ENCODE peak calls at places on chromosomes 3 and 15, in ten cellular contexts. One of them, this sample, is unnamed.
A peak's percentile ranks its signal among the peaks of the same experiment; 100 is the strongest.

GRCh38 chr3:100437879-100438622 is 36.7 kb downstream of the LNP1 start:
- DNase-seq in neuronal stem cell: no peak
- DNase-seq in left lung: no peak
- DNase-seq in testis: no peak
- DNase-seq in IMR-90: no peak
- DNase-seq in stomach: no peak
- DNase-seq in Peyer's patch: no peak
- DNase-seq in H7: no peak
- DNase-seq in tibial artery: no peak
- DNase-seq in mesendoderm: no peak
- DNase-seq in this sample: no peak

GRCh38 chr3:4752201-4753072 is 226.8 kb upstream of the BHLHE40 start:
- DNase-seq in neuronal stem cell: no peak
- DNase-seq in left lung: no peak
- DNase-seq in testis: peak; percentile 36
- DNase-seq in IMR-90: peak; percentile 10
- DNase-seq in stomach: no peak
- DNase-seq in Peyer's patch: no peak
- DNase-seq in H7: no peak
- DNase-seq in tibial artery: no peak
- DNase-seq in mesendoderm: peak; percentile 47
- DNase-seq in this sample: no peak

GRCh38 chr3:49199900-49200281 is 28.5 kb downstream of the KLHDC8B start:
- DNase-seq in neuronal stem cell: no peak
- DNase-seq in left lung: no peak
- DNase-seq in testis: no peak
- DNase-seq in IMR-90: no peak
- DNase-seq in stomach: no peak
- DNase-seq in Peyer's patch: no peak
- DNase-seq in H7: no peak
- DNase-seq in tibial artery: no peak
- DNase-seq in mesendoderm: no peak
- DNase-seq in this sample: no peak

GRCh38 chr15:47624503-47624902 is 92.8 kb upstream of the SEMA6D start:
- DNase-seq in neuronal stem cell: no peak
- DNase-seq in left lung: no peak
- DNase-seq in testis: no peak
- DNase-seq in IMR-90: no peak
- DNase-seq in stomach: no peak
- DNase-seq in Peyer's patch: no peak
- DNase-seq in H7: no peak
- DNase-seq in tibial artery: no peak
- DNase-seq in mesendoderm: no peak
- DNase-seq in this sample: no peak

GRCh38 chr3:140766465-140766864 is 88.6 kb downstream of the TRIM42 start:
- DNase-seq in neuronal stem cell: no peak
- DNase-seq in left lung: no peak
- DNase-seq in testis: no peak
- DNase-seq in IMR-90: no peak
- DNase-seq in stomach: no peak
- DNase-seq in Peyer's patch: no peak
- DNase-seq in H7: no peak
- DNase-seq in tibial artery: no peak
- DNase-seq in mesendoderm: no peak
- DNase-seq in this sample: no peak

GRCh38 chr3:191499307-191500125 is 38.6 kb downstream of the PYDC2 start:
- DNase-seq in neuronal stem cell: no peak
- DNase-seq in left lung: no peak
- DNase-seq in testis: peak; percentile 88
- DNase-seq in IMR-90: peak; percentile 16
- DNase-seq in stomach: peak; percentile 36
- DNase-seq in Peyer's patch: no peak
- DNase-seq in H7: peak; percentile 42
- DNase-seq in tibial artery: no peak
- DNase-seq in mesendoderm: no peak
- DNase-seq in this sample: peak; percentile 26

GRCh38 chr3:16300282-16300681 is 35.3 kb downstream of the OXNAD1 start:
- DNase-seq in neuronal stem cell: no peak
- DNase-seq in left lung: no peak
- DNase-seq in testis: no peak
- DNase-seq in IMR-90: no peak
- DNase-seq in stomach: no peak
- DNase-seq in Peyer's patch: no peak
- DNase-seq in H7: no peak
- DNase-seq in tibial artery: no peak
- DNase-seq in mesendoderm: no peak
- DNase-seq in this sample: no peak

GRCh38 chr3:129994883-129995559 is 20.5 kb downstream of the TRH start:
- DNase-seq in neuronal stem cell: no peak
- DNase-seq in left lung: no peak
- DNase-seq in testis: no peak
- DNase-seq in IMR-90: no peak
- DNase-seq in stomach: no peak
- DNase-seq in Peyer's patch: no peak
- DNase-seq in H7: no peak
- DNase-seq in tibial artery: no peak
- DNase-seq in mesendoderm: no peak
- DNase-seq in this sample: peak; percentile 24

GRCh38 chr3:71725279-71725991 is at the start of gene EIF4E3:
- DNase-seq in neuronal stem cell: peak; percentile 45
- DNase-seq in left lung: no peak
- DNase-seq in testis: no peak
- DNase-seq in IMR-90: peak; percentile 4
- DNase-seq in stomach: peak; percentile 44
- DNase-seq in Peyer's patch: peak; percentile 27
- DNase-seq in H7: peak; percentile 95
- DNase-seq in tibial artery: no peak
- DNase-seq in mesendoderm: peak; percentile 45
- DNase-seq in this sample: peak; percentile 16

GRCh38 chr3:100709840-100710235 is 544 bp downstream of the TFG start:
- DNase-seq in neuronal stem cell: peak; percentile 66
- DNase-seq in left lung: peak; percentile 53
- DNase-seq in testis: peak; percentile 54
- DNase-seq in IMR-90: peak; percentile 20
- DNase-seq in stomach: no peak
- DNase-seq in Peyer's patch: peak; percentile 20
- DNase-seq in H7: peak; percentile 92
- DNase-seq in tibial artery: no peak
- DNase-seq in mesendoderm: peak; percentile 81
- DNase-seq in this sample: peak; percentile 66

GRCh38 chr3:64293121-64293520 is 67.9 kb upstream of the PRICKLE2 start:
- DNase-seq in neuronal stem cell: no peak
- DNase-seq in left lung: no peak
- DNase-seq in testis: no peak
- DNase-seq in IMR-90: no peak
- DNase-seq in stomach: no peak
- DNase-seq in Peyer's patch: no peak
- DNase-seq in H7: no peak
- DNase-seq in tibial artery: no peak
- DNase-seq in mesendoderm: no peak
- DNase-seq in this sample: no peak

GRCh38 chr3:64299206-64299605 is 73.9 kb upstream of the PRICKLE2 start:
- DNase-seq in neuronal stem cell: no peak
- DNase-seq in left lung: no peak
- DNase-seq in testis: no peak
- DNase-seq in IMR-90: peak; percentile 25
- DNase-seq in stomach: no peak
- DNase-seq in Peyer's patch: no peak
- DNase-seq in H7: no peak
- DNase-seq in tibial artery: no peak
- DNase-seq in mesendoderm: no peak
- DNase-seq in this sample: no peak

GRCh38 chr3:64297563-64297962 is 72.3 kb upstream of the PRICKLE2 start:
- DNase-seq in neuronal stem cell: no peak
- DNase-seq in left lung: no peak
- DNase-seq in testis: no peak
- DNase-seq in IMR-90: no peak
- DNase-seq in stomach: no peak
- DNase-seq in Peyer's patch: no peak
- DNase-seq in H7: no peak
- DNase-seq in tibial artery: no peak
- DNase-seq in mesendoderm: no peak
- DNase-seq in this sample: no peak

GRCh38 chr3:64294771-64295170 is 69.5 kb upstream of the PRICKLE2 start:
- DNase-seq in neuronal stem cell: no peak
- DNase-seq in left lung: no peak
- DNase-seq in testis: no peak
- DNase-seq in IMR-90: no peak
- DNase-seq in stomach: no peak
- DNase-seq in Peyer's patch: no peak
- DNase-seq in H7: no peak
- DNase-seq in tibial artery: no peak
- DNase-seq in mesendoderm: no peak
- DNase-seq in this sample: no peak

DNA sequence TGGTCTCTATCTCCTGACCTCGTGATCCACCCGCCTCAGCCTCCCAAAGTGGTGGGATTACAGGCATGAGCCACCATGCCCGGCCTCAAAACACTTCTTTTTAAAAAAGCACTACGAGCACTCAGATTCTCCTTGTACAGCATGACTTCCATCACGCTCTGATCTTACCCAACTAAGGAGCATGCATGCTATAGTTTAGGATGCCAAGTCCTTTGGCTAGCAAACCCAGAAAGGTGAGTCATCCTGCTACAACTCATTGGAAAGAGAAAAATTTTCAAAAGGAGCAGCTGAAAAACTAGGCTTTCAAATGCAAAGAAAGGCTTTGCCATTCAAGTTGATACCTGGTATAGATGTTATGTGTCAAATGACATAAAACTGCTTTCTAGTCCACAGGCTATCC is 70.3 kb upstream of the PRICKLE2 start:
- DNase-seq in neuronal stem cell: no peak
- DNase-seq in left lung: no peak
- DNase-seq in testis: no peak
- DNase-seq in IMR-90: peak; percentile 94
- DNase-seq in stomach: no peak
- DNase-seq in Peyer's patch: no peak
- DNase-seq in H7: no peak
- DNase-seq in tibial artery: peak; percentile 66
- DNase-seq in mesendoderm: no peak
- DNase-seq in this sample: no peak
- H3K36me3 ChIP-seq in neuronal stem cell: no peaks in the 10 kb centered on the region
- H3K36me3 ChIP-seq in left lung: no peaks in the 10 kb centered on the region
- H3K36me3 ChIP-seq in testis: no peaks in the 10 kb centered on the region
- H3K36me3 ChIP-seq in IMR-90: no peaks in the 10 kb centered on the region
- H3K36me3 ChIP-seq in stomach: no peaks in the 10 kb centered on the region
- H3K36me3 ChIP-seq in Peyer's patch: no peaks in the 10 kb centered on the region
- H3K36me3 ChIP-seq in H7: no peaks in the 10 kb centered on the region
- H3K36me3 ChIP-seq in tibial artery: no peaks in the 10 kb centered on the region
- H3K36me3 ChIP-seq in mesendoderm: no peaks in the 10 kb centered on the region
- H3K36me3 ChIP-seq in this sample: no peaks in the 10 kb centered on the region

DNA sequence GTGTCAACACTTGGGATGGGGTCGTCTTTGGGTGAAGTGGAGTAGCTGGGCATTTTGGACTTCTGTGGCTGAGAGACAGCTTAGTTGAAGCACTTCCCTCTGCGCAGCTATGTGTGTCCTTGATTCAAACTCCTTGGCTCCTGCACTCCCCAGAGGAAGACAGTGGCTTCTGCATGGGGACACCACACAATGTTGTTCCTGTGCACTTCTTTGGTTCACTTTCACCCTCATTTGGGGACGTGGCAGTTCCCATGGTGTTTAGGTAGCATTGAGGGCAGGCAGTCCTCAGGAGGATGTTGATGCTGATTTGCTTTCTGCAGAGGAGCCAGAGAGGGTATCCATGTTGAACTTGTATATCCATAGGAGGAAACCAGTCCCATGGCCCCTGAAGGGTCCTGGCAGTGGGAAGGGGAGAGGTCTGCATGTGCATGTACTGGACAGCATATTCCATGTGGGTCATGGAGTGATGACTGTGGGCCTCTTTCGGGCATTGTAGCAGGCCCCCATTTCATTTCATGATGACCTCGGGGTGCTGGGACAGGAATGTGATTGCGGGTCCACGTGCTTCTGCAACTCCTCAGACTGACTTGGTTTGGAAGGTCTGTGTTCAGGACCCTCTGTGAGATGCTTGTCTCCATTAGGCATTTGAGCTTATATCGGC is 135.4 kb downstream of the SNRPN start:
- DNase-seq in neuronal stem cell: no peak
- DNase-seq in left lung: no peak
- DNase-seq in testis: no peak
- DNase-seq in IMR-90: no peak
- DNase-seq in stomach: no peak
- DNase-seq in Peyer's patch: no peak
- DNase-seq in H7: no peak
- DNase-seq in tibial artery: no peak
- DNase-seq in mesendoderm: no peak
- DNase-seq in this sample: no peak
- H3K36me3 ChIP-seq in neuronal stem cell: peaks cover 99% of the 10 kb centered on the region
- H3K36me3 ChIP-seq in left lung: peaks cover 2% of the 10 kb centered on the region
- H3K36me3 ChIP-seq in testis: no peaks in the 10 kb centered on the region
- H3K36me3 ChIP-seq in IMR-90: peaks cover 84% of the 10 kb centered on the region
- H3K36me3 ChIP-seq in stomach: peaks cover 100% of the 10 kb centered on the region
- H3K36me3 ChIP-seq in Peyer's patch: no peaks in the 10 kb centered on the region
- H3K36me3 ChIP-seq in H7: peaks cover 71% of the 10 kb centered on the region
- H3K36me3 ChIP-seq in tibial artery: peaks cover 100% of the 10 kb centered on the region
- H3K36me3 ChIP-seq in mesendoderm: peaks cover 35% of the 10 kb centered on the region
- H3K36me3 ChIP-seq in this sample: no peaks in the 10 kb centered on the region

DNA sequence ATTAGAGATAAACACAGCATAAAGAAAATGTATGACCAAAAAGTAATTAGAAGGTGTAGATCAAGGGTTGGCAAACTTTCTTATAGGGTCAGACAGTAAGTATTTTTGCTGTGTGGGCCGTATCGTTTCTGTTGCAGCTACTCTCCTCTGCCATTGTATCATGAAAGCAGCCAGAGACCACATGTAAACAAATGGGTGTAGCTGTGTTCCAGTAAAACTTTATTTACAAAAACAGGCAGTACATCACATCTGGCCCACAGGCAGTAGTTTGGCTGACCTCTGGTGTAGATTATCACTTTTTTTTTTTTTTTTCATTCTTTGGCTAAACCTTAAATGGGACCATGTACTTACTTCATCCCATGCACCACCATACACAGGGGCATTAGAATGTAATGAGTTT is 190.8 kb downstream of the MBNL1 start:
- DNase-seq in neuronal stem cell: no peak
- DNase-seq in left lung: no peak
- DNase-seq in testis: no peak
- DNase-seq in IMR-90: no peak
- DNase-seq in stomach: no peak
- DNase-seq in Peyer's patch: no peak
- DNase-seq in H7: no peak
- DNase-seq in tibial artery: no peak
- DNase-seq in mesendoderm: no peak
- DNase-seq in this sample: no peak
- H3K36me3 ChIP-seq in neuronal stem cell: peaks cover 83% of the 10 kb centered on the region
- H3K36me3 ChIP-seq in left lung: no peaks in the 10 kb centered on the region
- H3K36me3 ChIP-seq in testis: no peaks in the 10 kb centered on the region
- H3K36me3 ChIP-seq in IMR-90: peaks cover 25% of the 10 kb centered on the region
- H3K36me3 ChIP-seq in stomach: peaks cover 58% of the 10 kb centered on the region
- H3K36me3 ChIP-seq in Peyer's patch: no peaks in the 10 kb centered on the region
- H3K36me3 ChIP-seq in H7: peaks cover 1% of the 10 kb centered on the region
- H3K36me3 ChIP-seq in tibial artery: peaks cover 30% of the 10 kb centered on the region
- H3K36me3 ChIP-seq in mesendoderm: no peaks in the 10 kb centered on the region
- H3K36me3 ChIP-seq in this sample: peaks cover 15% of the 10 kb centered on the region

DNA sequence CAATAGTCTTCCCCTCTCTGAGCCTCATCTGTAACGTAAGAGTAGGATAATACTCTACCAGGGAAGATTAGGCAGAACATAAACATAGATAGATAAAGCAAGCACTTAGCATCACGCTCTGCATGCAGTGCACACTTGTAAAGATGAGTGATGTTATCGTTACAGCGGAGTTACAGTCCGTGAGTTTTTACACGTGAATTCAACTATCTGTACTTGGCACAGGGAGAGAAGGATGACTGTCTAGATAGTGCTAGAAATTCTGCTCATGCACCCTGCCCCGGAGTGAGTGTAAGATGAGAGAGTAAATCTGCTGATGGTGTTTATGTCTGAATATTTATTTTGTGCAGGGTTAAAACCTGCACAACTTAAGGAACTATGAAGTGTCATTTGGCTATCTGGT is 35.8 kb downstream of the HAPLN3 start:
- DNase-seq in neuronal stem cell: no peak
- DNase-seq in left lung: no peak
- DNase-seq in testis: no peak
- DNase-seq in IMR-90: peak; percentile 16
- DNase-seq in stomach: no peak
- DNase-seq in Peyer's patch: no peak
- DNase-seq in H7: no peak
- DNase-seq in tibial artery: no peak
- DNase-seq in mesendoderm: no peak
- DNase-seq in this sample: no peak
- H3K36me3 ChIP-seq in neuronal stem cell: no peaks in the 10 kb centered on the region
- H3K36me3 ChIP-seq in left lung: no peaks in the 10 kb centered on the region
- H3K36me3 ChIP-seq in testis: no peaks in the 10 kb centered on the region
- H3K36me3 ChIP-seq in IMR-90: no peaks in the 10 kb centered on the region
- H3K36me3 ChIP-seq in stomach: no peaks in the 10 kb centered on the region
- H3K36me3 ChIP-seq in Peyer's patch: no peaks in the 10 kb centered on the region
- H3K36me3 ChIP-seq in H7: no peaks in the 10 kb centered on the region
- H3K36me3 ChIP-seq in tibial artery: peaks cover 30% of the 10 kb centered on the region
- H3K36me3 ChIP-seq in mesendoderm: no peaks in the 10 kb centered on the region
- H3K36me3 ChIP-seq in this sample: no peaks in the 10 kb centered on the region